ENCODE peak calls at places on chromosome 18, in eight cellular contexts. W is stimulated activated CD8-positive, alpha-beta memory T cell treated with anti-CD3 and anti-CD28 coated beads, Interleukin-12 subunit alpha, Interleukin-12 subunit beta, amount 100 ng/mL, for 4 hours; V is NCI-H1092 treated with DMSO at 0.1 percent for 48 hours; Z is tibial nerve; Y is testis; F is iPS-NIHi11; E is OCI-M1; J is B cell. M is an unnamed sample.

GRCh38 chr18:4549164-4549920 is 94.2 kb upstream of the DLGAP1 start:
- DNase-seq in W (no peak), V (no peak), Z (no peak), Y (no peak), F (no peak), E (no peak), J (no peak), M (no peak)

GRCh38 chr18:72544092-72544886 is at the start of gene CBLN2:
- DNase-seq in W (no peak), V (peak), Z (no peak), Y (peak), F (peak), E (peak), J (no peak), M (peak)

GRCh38 chr18:42520074-42520473 is 565.0 kb downstream of the PIK3C3 start:
- DNase-seq in W (no peak), V (no peak), Z (no peak), Y (no peak), F (no peak), E (no peak), J (no peak), M (no peak)

GRCh38 chr18:58235001-58235436 is 191.0 kb downstream of the NEDD4L start:
- DNase-seq in W (no peak), V (peak), Z (no peak), Y (no peak), F (no peak), E (no peak), J (no peak), M (no peak)

GRCh38 chr18:2988041-2988794 is 24.7 kb downstream of the LPIN2 start:
- DNase-seq in W (no peak), V (no peak), Z (no peak), Y (no peak), F (no peak), E (no peak), J (no peak), M (no peak)

GRCh38 chr18:78828131-78828530 is 151.5 kb upstream of the SALL3 start:
- DNase-seq in W (no peak), V (no peak), Z (no peak), Y (no peak), F (no peak), E (no peak), J (no peak), M (no peak)

GRCh38 chr18:3498705-3499451 is 48.9 kb downstream of the TGIF1 start:
- DNase-seq in W (no peak), V (peak), Z (peak), Y (peak), F (peak), E (no peak), J (no peak), M (peak)

GRCh38 chr18:9400197-9400596 is 65.6 kb downstream of the TWSG1 start:
- DNase-seq in W (no peak), V (no peak), Z (no peak), Y (no peak), F (no peak), E (no peak), J (no peak), M (no peak)

GRCh38 chr18:8744038-8744437 is 38.7 kb downstream of the MTCL1 start:
- DNase-seq in W (no peak), V (no peak), Z (no peak), Y (no peak), F (no peak), E (peak), J (no peak), M (no peak)

GRCh38 chr18:23137788-23138216 is 2.5 kb downstream of the CABLES1 start:
- DNase-seq in W (no peak), V (peak), Z (no peak), Y (no peak), F (no peak), E (no peak), J (no peak), M (no peak)

GRCh38 chr18:57737661-57738060 is 65.5 kb downstream of the ATP8B1 start:
- DNase-seq in W (no peak), V (no peak), Z (peak), Y (peak), F (no peak), E (no peak), J (no peak), M (no peak)

GRCh38 chr18:75638597-75639467 is 211.3 kb upstream of the SMIM21 start:
- DNase-seq in W (no peak), V (no peak), Z (no peak), Y (peak), F (peak), E (no peak), J (no peak), M (no peak)

GRCh38 chr18:49849331-49850217 is 36.2 kb upstream of the ACAA2 start:
- DNase-seq in W (no peak), V (peak), Z (no peak), Y (no peak), F (peak), E (no peak), J (no peak), M (no peak)

GRCh38 chr18:61579581-61579980 is 246.4 kb downstream of the CDH20 start:
- DNase-seq in W (no peak), V (no peak), Z (no peak), Y (no peak), F (no peak), E (peak), J (no peak), M (no peak)

GRCh38 chr18:5197032-5197434 is at the start of gene AKAIN1:
- DNase-seq in W (no peak), V (no peak), Z (no peak), Y (peak), F (peak), E (no peak), J (no peak), M (peak)

GRCh38 chr18:51092097-51092496 is 62.1 kb downstream of the SMAD4 start:
- DNase-seq in W (no peak), V (no peak), Z (no peak), Y (no peak), F (peak), E (no peak), J (no peak), M (no peak)

GRCh38 chr18:36808681-36809080 is 20.1 kb downstream of the TPGS2 start:
- DNase-seq in W (no peak), V (no peak), Z (no peak), Y (no peak), F (no peak), E (no peak), J (no peak), M (no peak)

GRCh38 chr18:59665057-59666007 is 31.9 kb downstream of the CCBE1 start:
- DNase-seq in W (no peak), V (peak), Z (no peak), Y (no peak), F (no peak), E (no peak), J (no peak), M (no peak)

GRCh38 chr18:77178559-77178958 is 46.0 kb upstream of the MBP start:
- DNase-seq in W (no peak), V (no peak), Z (no peak), Y (no peak), F (no peak), E (peak), J (no peak), M (no peak)